ENCODE peak calls at places on chromosome 5, in five cellular contexts. K, O, X, Z and M are unnamed samples.

GRCh38 chr5:15501057-15501791 is 1.2 kb downstream of the FBXL7 start:
- DNase-seq in K (peak; percentile 15), O (peak; percentile 90), X (no peak), Z (no peak), M (peak; percentile 77)

GRCh38 chr5:93570294-93571110 is 10.5 kb downstream of the NR2F1-AS1 start:
- DNase-seq in K (no peak), O (no peak), X (no peak), Z (no peak), M (no peak)

GRCh38 chr5:151745071-151745705 is 13.2 kb downstream of the ATOX1 start:
- DNase-seq in K (peak; percentile 30), O (no peak), X (no peak), Z (no peak), M (peak; percentile 99)

GRCh38 chr5:169107316-169107715 is 193.6 kb downstream of the SLIT3 start:
- DNase-seq in K (no peak), O (no peak), X (no peak), Z (no peak), M (no peak)

GRCh38 chr5:59596586-59597348 is 296.8 kb downstream of the PDE4D start:
- DNase-seq in K (no peak), O (peak; percentile 12), X (no peak), Z (peak; percentile 50), M (no peak)

GRCh38 chr5:154262376-154262775 is 71.8 kb downstream of the GALNT10 start:
- DNase-seq in K (no peak), O (no peak), X (no peak), Z (no peak), M (no peak)

GRCh38 chr5:15249152-15249551 is 250.8 kb upstream of the FBXL7 start:
- DNase-seq in K (no peak), O (peak; percentile 21), X (no peak), Z (no peak), M (no peak)

GRCh38 chr5:32916648-32917047 is 205.5 kb downstream of the NPR3 start:
- DNase-seq in K (no peak), O (peak; percentile 42), X (no peak), Z (no peak), M (peak; percentile 9)

GRCh38 chr5:89396262-89396975 is 513.4 kb upstream of the MEF2C start:
- DNase-seq in K (peak; percentile 11), O (peak; percentile 64), X (no peak), Z (peak; percentile 42), M (no peak)

GRCh38 chr5:117041926-117042595 is 467.4 kb upstream of the SEMA6A start:
- DNase-seq in K (no peak), O (no peak), X (peak; percentile 38), Z (no peak), M (no peak)

GRCh38 chr5:111857633-111858032 is 100.6 kb upstream of the NREP start:
- DNase-seq in K (no peak), O (no peak), X (no peak), Z (no peak), M (no peak)

GRCh38 chr5:180641566-180641900 is 7.9 kb downstream of the FLT4 start:
- DNase-seq in K (no peak), O (no peak), X (no peak), Z (no peak), M (no peak)

GRCh38 chr5:24141046-24141445 is 503.7 kb downstream of the CDH10 start:
- DNase-seq in K (no peak), O (no peak), X (no peak), Z (no peak), M (peak; percentile 80)

GRCh38 chr5:63963080-63963735 is 963 bp upstream of the HTR1A start:
- DNase-seq in K (no peak), O (peak; percentile 78), X (peak; percentile 68), Z (peak; percentile 40), M (peak; percentile 11)

GRCh38 chr5:14869286-14870164 is 2.1 kb downstream of the ANKH start:
- DNase-seq in K (no peak), O (no peak), X (no peak), Z (peak; percentile 32), M (no peak)

GRCh38 chr5:158414780-158415179 is 555.8 kb upstream of the CLINT1 start:
- DNase-seq in K (no peak), O (no peak), X (no peak), Z (no peak), M (no peak)

GRCh38 chr5:159504106-159504856 is 174.0 kb upstream of the IL12B start:
- DNase-seq in K (no peak), O (no peak), X (no peak), Z (no peak), M (no peak)

GRCh38 chr5:6829150-6829784 is 116.0 kb downstream of the TENT4A start:
- DNase-seq in K (no peak), O (peak; percentile 58), X (no peak), Z (no peak), M (peak; percentile 39)

GRCh38 chr5:135952683-135953082 is 2.1 kb downstream of the LECT2 start:
- DNase-seq in K (no peak), O (no peak), X (no peak), Z (no peak), M (no peak)

GRCh38 chr5:9898319-9898718 is 268.2 kb upstream of the TAS2R1 start:
- DNase-seq in K (no peak), O (no peak), X (no peak), Z (peak; percentile 37), M (peak; percentile 58)

GRCh38 chr5:90558344-90559192 is at the start of gene ADGRV1:
- DNase-seq in K (peak; percentile 11), O (peak; percentile 95), X (peak; percentile 93), Z (peak; percentile 92), M (peak; percentile 59)

GRCh38 chr5:82011761-82012160 is 39.9 kb downstream of the ATG10 start:
- DNase-seq in K (no peak), O (no peak), X (no peak), Z (no peak), M (peak; percentile 22)

GRCh38 chr5:86684222-86684621 is 66.5 kb downstream of the COX7C start:
- DNase-seq in K (no peak), O (no peak), X (no peak), Z (no peak), M (no peak)

GRCh38 chr5:99081711-99082110 is 152.9 kb upstream of the CHD1 start:
- DNase-seq in K (no peak), O (no peak), X (no peak), Z (no peak), M (no peak)

GRCh38 chr5:104952876-104953275 is 1390.3 kb upstream of the NUDT12 start:
- DNase-seq in K (no peak), O (no peak), X (no peak), Z (no peak), M (no peak)

GRCh38 chr5:74643160-74643562 is 2.6 kb upstream of the ENC1 start:
- DNase-seq in K (no peak), O (no peak), X (no peak), Z (no peak), M (peak; percentile 45)

GRCh38 chr5:173301695-173302545 is 26.3 kb downstream of the STC2 start:
- DNase-seq in K (no peak), O (no peak), X (no peak), Z (no peak), M (peak; percentile 31)

GRCh38 chr5:135391869-135392255 is 7.2 kb downstream of the MACROH2A1 start:
- DNase-seq in K (peak; percentile 44), O (no peak), X (no peak), Z (peak; percentile 75), M (no peak)

GRCh38 chr5:20655211-20655610 is 667.2 kb upstream of the CDH18 start:
- DNase-seq in K (no peak), O (no peak), X (no peak), Z (no peak), M (no peak)

GRCh38 chr5:176639981-176640380 is 7.3 kb upstream of the TSPAN17 start:
- DNase-seq in K (peak; percentile 89), O (no peak), X (no peak), Z (no peak), M (peak; percentile 98)

GRCh38 chr5:165508286-165508685 is 2002.9 kb downstream of the MAT2B start:
- DNase-seq in K (no peak), O (no peak), X (no peak), Z (no peak), M (no peak)

GRCh38 chr5:54384356-54384933 is 71.1 kb upstream of the HSPB3 start:
- DNase-seq in K (no peak), O (no peak), X (no peak), Z (no peak), M (no peak)

GRCh38 chr5:54387031-54387430 is 68.5 kb upstream of the HSPB3 start:
- DNase-seq in K (no peak), O (no peak), X (no peak), Z (no peak), M (no peak)

GRCh38 chr5:54385994-54386393 is 69.5 kb upstream of the HSPB3 start:
- DNase-seq in K (no peak), O (no peak), X (no peak), Z (no peak), M (no peak)

GRCh38 chr5:54383225-54383624 is 72.3 kb upstream of the HSPB3 start:
- DNase-seq in K (no peak), O (no peak), X (no peak), Z (no peak), M (no peak)

GRCh38 chr5:54383941-54384340 is 71.6 kb upstream of the HSPB3 start:
- DNase-seq in K (no peak), O (no peak), X (no peak), Z (peak; percentile 74), M (no peak)
- H3K9me3 ChIP-seq in K (no peaks in the 10 kb centered on the region), O (no peaks in the 10 kb centered on the region), X (peaks cover 4% of the 10 kb centered on the region), Z (no peaks in the 10 kb centered on the region), M (no peaks in the 10 kb centered on the region)

GRCh38 chr5:163248333-163248732 is 189.1 kb upstream of the CCNG1 start:
- DNase-seq in K (no peak), O (no peak), X (no peak), Z (no peak), M (peak; percentile 42)

GRCh38 chr5:163252951-163253350 is 184.4 kb upstream of the CCNG1 start:
- DNase-seq in K (no peak), O (no peak), X (no peak), Z (no peak), M (no peak)

GRCh38 chr5:163245584-163245983 is 191.8 kb upstream of the CCNG1 start:
- DNase-seq in K (no peak), O (no peak), X (no peak), Z (no peak), M (no peak)

GRCh38 chr5:163244451-163244987 is 192.9 kb upstream of the CCNG1 start:
- DNase-seq in K (no peak), O (no peak), X (no peak), Z (no peak), M (no peak)

DNA sequence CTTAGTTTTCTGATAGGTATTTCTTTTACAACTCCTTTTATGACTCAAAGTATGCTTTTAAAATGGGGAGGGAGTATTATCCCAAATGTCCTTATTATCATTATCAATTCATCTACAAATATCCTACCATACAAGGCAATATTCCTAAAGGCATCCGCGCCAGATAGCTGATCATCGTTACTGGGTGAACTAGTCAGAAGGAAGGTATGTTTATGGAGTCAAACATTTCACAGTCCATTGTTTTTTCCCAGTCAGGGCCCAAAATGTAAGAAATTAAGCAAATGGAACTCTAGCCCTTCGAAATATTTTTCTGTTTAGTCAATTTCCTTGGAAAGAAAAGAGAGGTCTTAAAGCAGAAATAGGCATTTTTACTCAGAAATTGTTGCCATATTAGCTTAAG is 188.5 kb upstream of the CCNG1 start:
- DNase-seq in K (no peak), O (no peak), X (no peak), Z (no peak), M (peak; percentile 48)
- H3K4me3 ChIP-seq in K (no peak overlapping the region), O (no peak overlapping the region), X (no peak overlapping the region), Z (no peak overlapping the region), M (no peak overlapping the region)

GRCh38 chr5:106566031-106566430 is 1104.7 kb downstream of the EFNA5 start:
- DNase-seq in K (no peak), O (no peak), X (no peak), Z (no peak), M (no peak)
- H3K9me3 ChIP-seq in K (no peaks in the 10 kb centered on the region), O (no peaks in the 10 kb centered on the region), X (no peaks in the 10 kb centered on the region), Z (no peaks in the 10 kb centered on the region), M (no peaks in the 10 kb centered on the region)

GRCh38 chr5:73233053-73233460 is 60.1 kb downstream of the TMEM174 start:
- DNase-seq in K (no peak), O (no peak), X (no peak), Z (no peak), M (no peak)
- H3K4me3 ChIP-seq in K (peak overlapping the region; percentile 56), O (no peak overlapping the region), X (peak overlapping the region; percentile 32), Z (no peak overlapping the region), M (no peak overlapping the region)